ENCODE peak calls at places on chromosomes 12 and 14, in nine cellular contexts. B, L, M, W, G, O, H, F and E are unnamed samples.
A peak's percentile ranks its signal among the peaks of the same experiment; 100 is the strongest.

GRCh38 chr12:16530268-16530865 is 75.6 kb downstream of the LMO3 start:
- DNase-seq in B (no peak), L (no peak), M (no peak), W (no peak), G (no peak), O (no peak), H (no peak), F (peak; percentile 77), E (no peak)

GRCh38 chr12:6029401-6029800 is 84.3 kb upstream of the ANO2 start:
- DNase-seq in B (no peak), L (no peak), M (no peak), W (no peak), G (no peak), O (no peak), H (no peak), F (no peak), E (no peak)

GRCh38 chr14:50000215-50001145 is 107.6 kb downstream of the ARF6 start:
- DNase-seq in B (peak; percentile 54), L (peak; percentile 81), M (peak; percentile 30), W (no peak), G (peak; percentile 11), O (peak; percentile 36), H (peak; percentile 63), F (peak; percentile 70), E (peak; percentile 62)

GRCh38 chr12:2460051-2460450 is 334.7 kb upstream of the FKBP4 start:
- DNase-seq in B (no peak), L (no peak), M (no peak), W (no peak), G (no peak), O (no peak), H (no peak), F (no peak), E (no peak)

GRCh38 chr12:62934799-62935674 is at the start of gene PPM1H:
- DNase-seq in B (no peak), L (peak; percentile 80), M (peak; percentile 67), W (peak; percentile 88), G (peak; percentile 76), O (peak; percentile 78), H (no peak), F (peak; percentile 97), E (peak; percentile 4)

GRCh38 chr14:98437113-98437512 is 834.9 kb downstream of the BCL11B start:
- DNase-seq in B (no peak), L (no peak), M (no peak), W (no peak), G (no peak), O (no peak), H (no peak), F (no peak), E (no peak)

GRCh38 chr12:6821271-6821673 is 349 bp upstream of the GPR162 start:
- DNase-seq in B (no peak), L (peak; percentile 70), M (no peak), W (no peak), G (peak; percentile 81), O (peak; percentile 44), H (no peak), F (peak; percentile 92), E (peak; percentile 34)

GRCh38 chr12:66297080-66297479 is 5.2 kb upstream of the HELB start:
- DNase-seq in B (no peak), L (no peak), M (no peak), W (no peak), G (no peak), O (no peak), H (no peak), F (peak; percentile 21), E (no peak)

GRCh38 chr12:48716168-48716492 is 377 bp downstream of the CCNT1 start:
- DNase-seq in B (no peak), L (no peak), M (no peak), W (peak; percentile 64), G (no peak), O (no peak), H (no peak), F (no peak), E (no peak)

GRCh38 chr14:74579447-74580274 is 32.4 kb downstream of the LTBP2 start:
- DNase-seq in B (no peak), L (no peak), M (no peak), W (no peak), G (no peak), O (no peak), H (no peak), F (no peak), E (no peak)

GRCh38 chr14:56487090-56487667 is 92.4 kb upstream of the TMEM260 start:
- DNase-seq in B (no peak), L (peak; percentile 60), M (no peak), W (no peak), G (no peak), O (peak; percentile 10), H (no peak), F (peak; percentile 66), E (no peak)